ENCODE peak calls at places on chromosomes 7 and 10, in six cellular contexts. C is endothelial cell of umbilical vein, E is HCT116, F is mesendoderm, I is colonic mucosa, D is HepG2. B is an unnamed sample.

GRCh38 chr10:99917963-99918825 is 91.6 kb downstream of the DNMBP start:
- DNase-seq in C (peak; percentile 90), E (no peak), F (peak; percentile 96), I (peak; percentile 65), D (no peak), B (no peak)

GRCh38 chr7:13560441-13560840 is 429.0 kb downstream of the ETV1 start:
- DNase-seq in C (no peak), E (no peak), F (no peak), I (no peak), D (no peak), B (no peak)

GRCh38 chr10:17444062-17444714 is 10.2 kb downstream of the ST8SIA6 start:
- DNase-seq in C (peak; percentile 57), E (no peak), F (no peak), I (no peak), D (no peak), B (no peak)

GRCh38 chr7:143248781-143249354 is 14.4 kb upstream of the GSTK1 start:
- DNase-seq in C (no peak), E (no peak), F (no peak), I (peak; percentile 59), D (peak; percentile 78), B (no peak)

GRCh38 chr10:74179124-74179710 is 28.2 kb downstream of the ADK start:
- DNase-seq in C (no peak), E (no peak), F (peak; percentile 90), I (no peak), D (no peak), B (no peak)

GRCh38 chr10:90857635-90858488 is at the start of gene HTR7:
- DNase-seq in C (peak; percentile 44), E (no peak), F (peak; percentile 75), I (peak; percentile 52), D (peak; percentile 16), B (no peak)

GRCh38 chr7:95609277-95609971 is 13.1 kb upstream of the PDK4 start:
- DNase-seq in C (peak; percentile 91), E (no peak), F (no peak), I (peak; percentile 81), D (peak; percentile 6), B (no peak)

GRCh38 chr7:151276651-151277590 is 28.4 kb upstream of the SMARCD3 start:
- DNase-seq in C (peak; percentile 25), E (peak; percentile 32), F (peak; percentile 78), I (no peak), D (peak; percentile 7), B (no peak)

GRCh38 chr7:47580175-47580701 is 1.7 kb downstream of the TNS3 start:
- DNase-seq in C (no peak), E (no peak), F (no peak), I (peak; percentile 82), D (peak; percentile 91), B (no peak)

GRCh38 chr7:128010392-128011078 is 20.7 kb downstream of the LRRC4 start:
- DNase-seq in C (no peak), E (no peak), F (peak; percentile 68), I (no peak), D (no peak), B (no peak)

GRCh38 chr7:2612445-2613112 is 19.2 kb upstream of the TTYH3 start:
- DNase-seq in C (no peak), E (peak; percentile 39), F (peak; percentile 62), I (peak; percentile 68), D (no peak), B (no peak)

GRCh38 chr7:155342313-155342712 is 44.6 kb downstream of the INSIG1 start:
- DNase-seq in C (no peak), E (no peak), F (no peak), I (no peak), D (no peak), B (no peak)

GRCh38 chr10:3281911-3282310 is 109.3 kb upstream of the PITRM1 start:
- DNase-seq in C (no peak), E (no peak), F (no peak), I (no peak), D (no peak), B (no peak)

GRCh38 chr7:151598045-151598444 is 78.3 kb upstream of the RHEB start:
- DNase-seq in C (no peak), E (peak; percentile 48), F (no peak), I (no peak), D (peak; percentile 29), B (peak; percentile 79)

GRCh38 chr7:122886357-122887081 is at the start of gene CADPS2:
- DNase-seq in C (peak; percentile 92), E (peak; percentile 71), F (peak; percentile 90), I (peak; percentile 85), D (peak; percentile 86), B (no peak)

GRCh38 chr7:143049380-143049779 is 2.8 kb upstream of the OR6V1 start:
- DNase-seq in C (no peak), E (no peak), F (no peak), I (no peak), D (no peak), B (no peak)

GRCh38 chr7:76296743-76297740 is 5.4 kb upstream of the HSPB1 start:
- DNase-seq in C (no peak), E (no peak), F (no peak), I (peak; percentile 93), D (peak; percentile 28), B (no peak)

GRCh38 chr10:44366936-44367630 is 17.8 kb downstream of the CXCL12 start:
- DNase-seq in C (no peak), E (no peak), F (no peak), I (no peak), D (no peak), B (no peak)

GRCh38 chr10:5963071-5963470 is 14.3 kb downstream of the IL15RA start:
- DNase-seq in C (no peak), E (no peak), F (no peak), I (no peak), D (no peak), B (no peak)

DNA sequence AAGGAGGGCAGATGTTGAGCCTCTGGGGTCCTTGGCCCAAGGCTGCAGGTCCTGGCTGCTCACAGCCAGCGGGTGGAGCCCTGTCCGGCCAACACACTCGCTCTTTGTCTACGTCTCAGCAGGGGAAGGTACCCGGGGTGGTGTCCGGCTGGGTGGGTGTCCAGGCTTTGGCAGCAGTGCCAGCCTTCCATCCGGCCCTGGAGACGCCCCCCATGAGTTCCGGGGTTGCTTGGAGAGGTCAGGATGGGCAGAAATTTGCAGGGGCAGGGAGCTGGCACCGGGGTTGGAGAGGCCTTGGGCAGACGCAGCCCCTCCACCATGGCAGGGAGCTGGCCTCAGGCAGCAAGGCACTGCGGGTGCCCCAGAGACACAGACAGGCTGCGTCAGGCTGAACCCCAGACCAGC is 42.2 kb upstream of the ELN start:
- DNase-seq in C (no peak), E (no peak), F (no peak), I (no peak), D (no peak), B (no peak)
- H3K9ac ChIP-seq in C (no peak overlapping the region), E (no peak overlapping the region), F (no peak overlapping the region), I (no peak overlapping the region), D (no peak overlapping the region), B (no peak overlapping the region)

DNA sequence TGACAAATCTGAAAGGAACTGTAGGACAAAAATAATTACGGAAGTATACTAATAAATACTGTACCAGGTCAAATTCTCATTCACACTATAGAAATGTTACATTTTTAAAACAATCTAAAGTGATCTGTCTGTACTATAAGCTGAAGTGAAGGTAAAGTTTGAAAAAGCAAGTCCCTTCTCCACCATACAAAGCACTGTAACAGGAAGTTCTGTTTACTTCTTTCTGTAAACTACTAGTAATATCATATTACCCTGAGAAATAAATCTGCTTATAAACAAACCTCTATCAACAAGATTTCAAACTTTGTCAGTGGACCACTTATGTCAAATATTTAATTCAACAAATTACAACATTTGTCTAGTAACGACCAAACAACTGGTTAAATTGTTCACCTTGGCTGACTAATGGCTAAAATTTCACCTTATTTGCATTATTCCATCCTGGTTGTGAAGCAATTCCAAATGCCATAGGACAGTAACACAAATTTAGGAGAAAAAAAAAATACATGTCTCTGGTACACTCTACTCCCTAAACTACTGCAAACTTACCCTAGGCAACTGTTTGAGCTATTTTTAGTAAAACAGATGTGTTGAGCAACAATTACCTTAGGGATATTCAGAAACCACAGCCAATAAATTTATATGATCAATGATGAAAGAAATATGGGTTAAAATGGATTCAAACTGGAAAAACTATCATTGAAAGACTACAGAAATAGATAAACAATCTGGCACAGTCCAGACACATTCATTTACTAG is 126.0 kb downstream of the NRBF2 start:
- DNase-seq in C (no peak), E (no peak), F (no peak), I (no peak), D (no peak), B (no peak)
- H3K4me3 ChIP-seq in C (no peak overlapping the region), E (no peak overlapping the region), F (no peak overlapping the region), I (no peak overlapping the region), D (no peak overlapping the region), B (no peak overlapping the region)

DNA sequence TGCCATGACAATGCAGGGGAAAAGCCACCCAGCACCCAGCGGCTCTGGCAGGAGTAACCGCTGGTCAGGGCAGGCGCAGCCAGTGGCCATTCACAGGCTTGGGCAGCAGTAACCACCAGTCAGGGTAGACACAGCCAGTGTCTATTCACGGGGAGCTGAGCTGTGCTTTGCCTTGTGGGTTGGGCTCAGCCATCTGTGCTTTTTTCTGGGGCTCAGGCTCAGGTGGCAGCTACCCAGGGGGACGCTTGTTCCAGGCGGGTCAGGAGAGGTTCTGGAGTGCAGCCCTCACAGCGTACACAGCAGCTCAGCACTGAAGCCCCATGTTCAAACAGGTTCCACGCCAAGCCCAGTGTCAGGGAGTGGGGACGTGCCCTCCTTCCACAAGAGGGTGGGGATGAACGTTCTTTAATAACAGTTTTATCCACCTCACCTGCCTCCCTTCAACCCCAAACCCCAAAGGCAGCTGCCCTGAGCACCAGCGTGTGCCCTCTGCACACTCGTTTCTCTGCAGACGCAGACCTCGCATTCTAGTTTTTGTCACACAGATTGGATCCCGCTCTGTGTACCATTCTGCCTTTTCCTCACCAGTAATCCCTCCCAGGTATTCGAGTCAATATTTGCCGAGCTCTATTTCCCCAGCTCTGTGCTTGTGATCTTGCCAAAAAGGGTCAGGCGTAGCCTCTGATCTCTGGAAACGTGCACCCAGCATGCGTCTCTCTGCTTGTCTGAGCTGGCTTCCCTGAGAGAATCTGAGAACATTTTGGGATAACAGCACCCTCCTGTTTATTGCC is 28.7 kb downstream of the FOXL3 start:
- DNase-seq in C (no peak), E (no peak), F (no peak), I (peak; percentile 72), D (peak; percentile 88), B (no peak)
- H3K9ac ChIP-seq in C (no peak overlapping the region), E (no peak overlapping the region), F (no peak overlapping the region), I (peak overlapping the region; percentile 74), D (no peak overlapping the region), B (no peak overlapping the region)

GRCh38 chr10:30819306-30820190 is 190.0 kb upstream of the LYZL2 start:
- DNase-seq in C (no peak), E (no peak), F (no peak), I (no peak), D (no peak), B (no peak)

GRCh38 chr10:30817541-30817940 is 188.0 kb upstream of the LYZL2 start:
- DNase-seq in C (no peak), E (no peak), F (no peak), I (no peak), D (no peak), B (no peak)

GRCh38 chr10:30818010-30818660 is 188.6 kb upstream of the LYZL2 start:
- DNase-seq in C (peak; percentile 92), E (no peak), F (no peak), I (no peak), D (no peak), B (no peak)

GRCh38 chr10:30820282-30820991 is 190.9 kb upstream of the LYZL2 start:
- DNase-seq in C (peak; percentile 98), E (no peak), F (no peak), I (no peak), D (no peak), B (no peak)

DNA sequence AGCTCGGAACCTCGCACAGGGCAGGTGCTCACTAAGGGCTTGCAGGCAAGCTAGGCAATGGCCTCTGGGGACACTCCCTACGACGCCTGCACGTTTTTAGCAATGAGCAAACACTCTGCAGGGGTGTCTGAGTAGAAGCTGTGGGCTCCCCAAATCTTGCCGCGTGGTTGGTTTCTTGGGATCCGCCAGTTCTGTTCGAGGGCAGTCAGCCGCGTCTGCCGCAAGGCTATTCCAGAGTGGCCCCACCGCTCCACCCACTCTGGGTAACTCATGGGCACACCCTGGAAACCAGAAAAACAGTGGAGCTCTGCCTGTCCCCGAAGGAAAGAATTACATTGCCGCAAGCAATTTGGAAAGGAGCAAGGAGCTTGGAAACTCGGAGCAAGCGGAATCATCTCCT is 189.3 kb upstream of the LYZL2 start:
- DNase-seq in C (no peak), E (no peak), F (no peak), I (no peak), D (no peak), B (no peak)
- H3K4me3 ChIP-seq in C (no peak overlapping the region), E (no peak overlapping the region), F (no peak overlapping the region), I (no peak overlapping the region), D (no peak overlapping the region), B (peak overlapping the region; percentile 51)